ENCODE peak calls at places on chromosomes 1 and 21, in eight cellular contexts. F is H1, M is right lobe of liver, J is H54, C is IMR-90, D is GM12892, R is lower leg skin, K is A549. X is an unnamed sample.

GRCh38 chr1:25774921-25775774 is 24.8 kb upstream of the SELENON start:
- DNase-seq in C (no peak), K (no peak), F (no peak), M (no peak), D (no peak), R (no peak), J (no peak), X (no peak)

GRCh38 chr1:222627232-222627631 is 9.3 kb downstream of the MIA3 start:
- DNase-seq in M (no peak), F (no peak), D (no peak), J (no peak), C (peak; percentile 61), R (no peak), K (no peak), X (no peak)

GRCh38 chr1:212030936-212031528 is 4.3 kb downstream of the INTS7 start:
- DNase-seq in M (no peak), F (no peak), J (peak; percentile 19), K (peak; percentile 54), C (peak; percentile 91), R (no peak), D (no peak), X (no peak)

GRCh38 chr1:231776006-231776707 is 149.6 kb downstream of the DISC1 start:
- DNase-seq in K (no peak), F (no peak), D (no peak), M (no peak), R (no peak), C (peak; percentile 86), J (no peak), X (no peak)

GRCh38 chr1:160325252-160325651 is 17.8 kb downstream of the COPA start:
- DNase-seq in C (no peak), M (no peak), K (no peak), D (no peak), R (no peak), F (no peak), J (no peak), X (no peak)

GRCh38 chr1:18396247-18396646 is 84.5 kb upstream of the KLHDC7A start:
- DNase-seq in M (no peak), F (no peak), R (no peak), J (peak; percentile 9), C (peak; percentile 0), D (no peak), K (no peak), X (no peak)

GRCh38 chr1:38476111-38476783 is 383.3 kb downstream of the RRAGC start:
- DNase-seq in D (no peak), F (peak; percentile 72), R (no peak), C (no peak), J (no peak), K (no peak), M (no peak), X (no peak)

GRCh38 chr1:93338426-93338825 is 7.3 kb upstream of the DR1 start:
- DNase-seq in R (no peak), K (peak; percentile 28), D (no peak), J (peak; percentile 46), M (no peak), C (peak; percentile 95), F (no peak), X (no peak)

GRCh38 chr1:221431968-221432367 is 309.9 kb downstream of the DUSP10 start:
- DNase-seq in D (no peak), M (no peak), C (no peak), J (no peak), R (no peak), F (no peak), K (no peak), X (no peak)

GRCh38 chr1:72282690-72283203 is 408 bp upstream of the NEGR1 start:
- DNase-seq in C (peak; percentile 89), M (peak; percentile 77), D (no peak), K (no peak), F (peak; percentile 76), R (peak; percentile 96), J (peak; percentile 49), X (peak; percentile 62)

GRCh38 chr1:13749543-13750307 is 49.7 kb downstream of the PRDM2 start:
- DNase-seq in R (peak; percentile 94), K (peak; percentile 12), C (peak; percentile 36), J (peak; percentile 31), D (no peak), F (peak; percentile 71), M (peak; percentile 81), X (peak; percentile 91)

GRCh38 chr1:39435597-39435996 is 55.8 kb upstream of the BMP8A start:
- DNase-seq in F (no peak), D (no peak), R (no peak), M (no peak), K (no peak), J (no peak), C (no peak), X (no peak)

GRCh38 chr1:20785907-20786309 is 1.2 kb downstream of the HP1BP3 start:
- DNase-seq in J (no peak), D (peak; percentile 6), R (no peak), K (no peak), F (no peak), C (no peak), M (no peak), X (no peak)

GRCh38 chr21:38258803-38259485 is 2.2 kb downstream of the KCNJ15 start:
- DNase-seq in F (no peak), C (peak; percentile 98), M (no peak), D (no peak), J (no peak), R (no peak), K (peak; percentile 17), X (no peak)

GRCh38 chr1:188170446-188170845 is 1341.7 kb downstream of the PLA2G4A start:
- DNase-seq in D (no peak), R (no peak), K (no peak), C (no peak), J (no peak), F (no peak), M (no peak), X (no peak)

GRCh38 chr1:45610589-45611226 is 13.1 kb downstream of the CCDC17 start:
- DNase-seq in J (no peak), R (no peak), F (no peak), C (no peak), K (no peak), M (no peak), D (no peak), X (no peak)
- TF ChIP-seq POLR2A in J (no peak), R (no peak), F (peak; percentile 7), C (no peak), K (no peak), M (no peak), D (peak; percentile 52), X (no peak)

GRCh38 chr1:193320281-193320680 is 133.9 kb upstream of the B3GALT2 start:
- DNase-seq in K (no peak), F (no peak), D (no peak), R (no peak), M (no peak), C (no peak), J (no peak), X (no peak)

GRCh38 chr1:193322218-193322617 is 135.8 kb upstream of the B3GALT2 start:
- DNase-seq in M (no peak), D (no peak), J (peak; percentile 5), K (no peak), R (no peak), F (no peak), C (peak; percentile 84), X (no peak)

GRCh38 chr1:193321242-193321842 is 134.9 kb upstream of the B3GALT2 start:
- DNase-seq in C (no peak), R (no peak), K (no peak), J (no peak), M (no peak), D (no peak), F (no peak), X (no peak)

GRCh38 chr1:193313354-193314140 is 127.1 kb upstream of the B3GALT2 start:
- DNase-seq in K (no peak), R (no peak), C (no peak), M (no peak), J (no peak), D (no peak), F (no peak), X (no peak)

GRCh38 chr1:193318347-193318746 is 131.9 kb upstream of the B3GALT2 start:
- DNase-seq in K (no peak), D (no peak), J (no peak), R (no peak), F (no peak), M (no peak), C (peak; percentile 47), X (no peak)
- TF ChIP-seq POLR2A in K (no peak), D (no peak), J (no peak), R (no peak), F (no peak), M (no peak), C (no peak), X (no peak)

GRCh38 chr1:154973344-154974085 is 966 bp upstream of the CKS1B start:
- DNase-seq in J (peak; percentile 58), K (peak; percentile 88), C (peak; percentile 97), D (peak; percentile 79), R (peak; percentile 100), M (peak; percentile 98), F (peak; percentile 99), X (peak; percentile 100)

GRCh38 chr1:154975409-154976205 is 1.1 kb downstream of the CKS1B start:
- DNase-seq in M (peak; percentile 75), J (no peak), C (peak; percentile 53), F (no peak), K (no peak), R (peak; percentile 94), D (no peak), X (peak; percentile 83)

GRCh38 chr1:154974808-154975408 is 427 bp downstream of the CKS1B start:
- DNase-seq in J (peak; percentile 77), R (peak; percentile 99), M (peak; percentile 96), C (peak; percentile 93), F (peak; percentile 94), K (peak; percentile 94), D (peak; percentile 76), X (peak; percentile 97)

GRCh38 chr1:154972517-154973343 is 1.8 kb upstream of the CKS1B start:
- DNase-seq in K (peak; percentile 85), C (peak; percentile 95), D (no peak), R (peak; percentile 95), J (peak; percentile 71), F (peak; percentile 82), M (peak; percentile 90), X (no peak)

DNA sequence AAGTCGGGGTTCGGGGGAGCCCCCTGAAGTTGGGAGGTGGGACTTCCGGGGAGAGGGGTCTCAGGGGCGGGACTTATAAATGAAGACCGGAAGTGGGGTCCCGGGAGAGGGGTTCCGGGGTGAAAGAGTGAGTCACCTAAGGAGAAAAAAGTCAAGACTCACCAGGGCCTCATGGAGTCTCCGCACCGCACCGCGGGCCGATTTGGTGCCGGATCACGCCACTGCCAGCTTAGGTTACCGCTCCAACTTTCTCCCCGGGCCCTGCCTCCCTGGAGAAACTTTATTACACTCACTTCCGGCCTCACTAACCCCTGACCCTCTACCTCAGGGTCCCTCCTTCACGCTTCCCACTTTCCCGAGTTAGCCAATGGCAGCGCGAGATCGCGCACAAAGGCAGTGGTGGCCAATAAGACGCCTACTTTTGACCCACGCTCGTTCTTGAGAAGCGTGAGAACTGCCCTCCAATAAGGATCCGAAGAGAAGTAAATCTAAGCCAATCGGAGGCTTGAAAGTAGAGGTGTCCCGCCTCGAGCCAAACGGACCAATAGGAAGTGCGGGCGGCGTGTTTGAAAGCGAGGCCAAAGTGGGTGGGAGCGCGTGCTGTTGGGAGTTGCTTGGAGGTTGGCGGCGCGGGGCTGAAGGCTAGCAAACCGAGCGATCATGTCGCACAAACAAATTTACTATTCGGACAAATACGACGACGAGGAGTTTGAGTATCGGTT is at the start of gene CKS1B:
- DNase-seq in M (peak; percentile 98), D (peak; percentile 95), R (peak; percentile 100), F (peak; percentile 91), C (peak; percentile 100), J (peak; percentile 86), K (peak; percentile 99), X (peak; percentile 99)
- TF ChIP-seq POLR2A in M (peak; percentile 66), D (peak; percentile 78), R (no peak), F (peak; percentile 82), C (peak; percentile 84), J (no peak), K (peak; percentile 24), X (peak; percentile 97)

GRCh38 chr1:245111073-245111472 is 43.7 kb upstream of the KIF26B start:
- DNase-seq in R (no peak), J (no peak), K (no peak), M (no peak), D (no peak), F (no peak), C (no peak), X (no peak)
- TF ChIP-seq POLR2A in R (no peak), J (no peak), K (no peak), M (no peak), D (no peak), F (no peak), C (no peak), X (no peak)

X was measured in erythroblast.